ENCODE peak calls at places on chromosomes 13 and 19, in five cellular contexts. P is stimulated activated CD4-positive, alpha-beta T cell treated with anti-CD3 and anti-CD28 coated beads, Interleukin-2, amount 100 ng/mL, for 48 hours; D is NCI-H345; A is progenitor cell of endocrine pancreas; T is HTR-8/SVneo. S is an unnamed sample.

GRCh38 chr13:30983431-30983830 is 51.0 kb downstream of the TEX26 start:
- DNase-seq in P (no peak), D (no peak), A (no peak), T (no peak), S (no peak)

GRCh38 chr13:111458001-111458531 is 137.6 kb downstream of the TEX29 start:
- DNase-seq in P (no peak), D (no peak), A (no peak), T (no peak), S (no peak)

GRCh38 chr19:16143399-16144215 is at the start of gene HSH2D:
- DNase-seq in P (peak), D (peak), A (no peak), T (no peak), S (peak)

GRCh38 chr19:34676697-34677385 is at the start of gene SCGB2B2:
- DNase-seq in P (no peak), D (peak), A (no peak), T (peak), S (no peak)

GRCh38 chr13:75250526-75251183 is 231.3 kb downstream of the TBC1D4 start:
- DNase-seq in P (no peak), D (no peak), A (no peak), T (no peak), S (no peak)

GRCh38 chr13:44932850-44933251 is 56.4 kb downstream of the NUFIP1 start:
- DNase-seq in P (no peak), D (no peak), A (no peak), T (no peak), S (no peak)

GRCh38 chr13:48505597-48506091 is 27.2 kb downstream of the RCBTB2 start:
- DNase-seq in P (no peak), D (no peak), A (no peak), T (no peak), S (peak)

GRCh38 chr19:16381756-16382401 is 57.3 kb downstream of the KLF2 start:
- DNase-seq in P (no peak), D (no peak), A (no peak), T (no peak), S (peak)

S was measured in mucosa of gallbladder.